ENCODE peak calls at places on chromosome 18, in seven cellular contexts. K is esophagus squamous epithelium, X is mammary epithelial cell, A is heart left ventricle, W is neural progenitor cell, L is body of pancreas, M is endothelial cell of umbilical vein. J is an unnamed sample.
A peak's percentile ranks its signal among the peaks of the same experiment; 100 is the strongest.

GRCh38 chr18:47191956-47192355 is 15.8 kb upstream of the IER3IP1 start:
- DNase-seq in K (no peak), X (peak; percentile 59), A (no peak), W (no peak), L (no peak), M (peak; percentile 35), J (no peak)

GRCh38 chr18:64260810-64261209 is 111.9 kb upstream of the LINC00305 start:
- DNase-seq in K (no peak), X (no peak), A (no peak), W (no peak), L (no peak), M (no peak), J (no peak)

GRCh38 chr18:75530548-75531211 is 103.2 kb upstream of the SMIM21 start:
- DNase-seq in K (no peak), X (no peak), A (peak; percentile 76), W (no peak), L (no peak), M (no peak), J (no peak)

GRCh38 chr18:65091737-65092329 is 659.0 kb upstream of the CDH7 start:
- DNase-seq in K (no peak), X (no peak), A (no peak), W (peak; percentile 74), L (peak; percentile 11), M (no peak), J (no peak)

GRCh38 chr18:67813380-67814028 is 297.0 kb upstream of the DSEL start:
- DNase-seq in K (no peak), X (no peak), A (no peak), W (no peak), L (no peak), M (no peak), J (no peak)

GRCh38 chr18:49566217-49566616 is 4.4 kb downstream of the LIPG start:
- DNase-seq in K (no peak), X (no peak), A (no peak), W (no peak), L (no peak), M (no peak), J (no peak)

GRCh38 chr18:3816601-3817363 is 366.8 kb downstream of the TGIF1 start:
- DNase-seq in K (no peak), X (peak; percentile 92), A (no peak), W (no peak), L (no peak), M (peak; percentile 64), J (no peak)

GRCh38 chr18:39838831-39839230 is 2116.2 kb upstream of the PIK3C3 start:
- DNase-seq in K (no peak), X (no peak), A (no peak), W (no peak), L (no peak), M (no peak), J (no peak)

GRCh38 chr18:34624551-34624950 is 85.5 kb upstream of the DTNA start:
- DNase-seq in K (no peak), X (no peak), A (no peak), W (no peak), L (no peak), M (peak; percentile 66), J (no peak)

GRCh38 chr18:261398-262073 is 6.3 kb downstream of the THOC1 start:
- DNase-seq in K (no peak), X (no peak), A (no peak), W (no peak), L (no peak), M (no peak), J (no peak)

GRCh38 chr18:11885278-11885991 is 22.7 kb downstream of the MPPE1 start:
- DNase-seq in K (no peak), X (no peak), A (no peak), W (no peak), L (no peak), M (no peak), J (no peak)

GRCh38 chr18:70450658-70451253 is 161.9 kb downstream of the SOCS6 start:
- DNase-seq in K (no peak), X (no peak), A (no peak), W (no peak), L (no peak), M (no peak), J (no peak)

GRCh38 chr18:22683196-22683676 is 249.9 kb upstream of the RBBP8 start:
- DNase-seq in K (no peak), X (peak; percentile 13), A (peak; percentile 60), W (no peak), L (peak; percentile 82), M (peak; percentile 58), J (no peak)

DNA sequence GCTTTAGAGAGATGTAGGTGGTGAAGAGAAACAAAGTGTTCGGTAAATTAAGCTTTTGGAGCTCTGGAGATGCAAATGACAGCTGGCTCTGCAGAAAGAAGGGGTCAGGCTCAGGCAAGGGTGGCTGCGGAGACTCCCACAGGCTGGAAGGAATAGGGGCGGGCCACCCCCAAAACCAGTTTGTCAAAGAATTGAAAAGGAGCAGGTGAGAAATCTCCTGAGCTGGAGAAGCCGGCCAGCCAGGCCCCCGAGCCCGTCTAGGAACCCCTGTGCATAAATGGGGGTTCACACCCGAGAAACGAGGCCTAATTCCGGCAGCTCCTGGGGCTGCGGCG is 528 bp downstream of the TXNL1 start:
- DNase-seq in K (no peak), X (peak; percentile 26), A (no peak), W (peak; percentile 30), L (peak; percentile 21), M (no peak), J (no peak)
- TF ChIP-seq CTCF in K (no peak), X (no peak), A (no peak), W (no peak), L (no peak), M (no peak), J (no peak)

GRCh38 chr18:57771183-57771582 is 31.9 kb downstream of the ATP8B1 start:
- DNase-seq in K (no peak), X (peak; percentile 69), A (no peak), W (no peak), L (no peak), M (peak; percentile 72), J (no peak)
- H3K27ac ChIP-seq in K (peak overlapping the region; percentile 91), X (peak overlapping the region; percentile 44), A (no peak overlapping the region), W (no peak overlapping the region), L (no peak overlapping the region), M (peak overlapping the region; percentile 27), J (no peak overlapping the region)

GRCh38 chr18:63158012-63158631 is 161.4 kb downstream of the BCL2 start:
- DNase-seq in K (no peak), X (no peak), A (no peak), W (no peak), L (no peak), M (no peak), J (no peak)
- H3K4me1 ChIP-seq in K (peaks cover 29% of the 10 kb centered on the region), X (peaks cover 14% of the 10 kb centered on the region), A (peaks cover 38% of the 10 kb centered on the region), W (no peaks in the 10 kb centered on the region), L (peaks cover 32% of the 10 kb centered on the region), M (peaks cover 4% of the 10 kb centered on the region), J (peaks cover 99% of the 10 kb centered on the region)

GRCh38 chr18:73087291-73087977 is 219.6 kb upstream of the NETO1 start:
- DNase-seq in K (no peak), X (no peak), A (no peak), W (no peak), L (no peak), M (no peak), J (no peak)

GRCh38 chr18:73093687-73094250 is 226.0 kb upstream of the NETO1 start:
- DNase-seq in K (no peak), X (peak; percentile 64), A (no peak), W (no peak), L (no peak), M (no peak), J (no peak)

DNA sequence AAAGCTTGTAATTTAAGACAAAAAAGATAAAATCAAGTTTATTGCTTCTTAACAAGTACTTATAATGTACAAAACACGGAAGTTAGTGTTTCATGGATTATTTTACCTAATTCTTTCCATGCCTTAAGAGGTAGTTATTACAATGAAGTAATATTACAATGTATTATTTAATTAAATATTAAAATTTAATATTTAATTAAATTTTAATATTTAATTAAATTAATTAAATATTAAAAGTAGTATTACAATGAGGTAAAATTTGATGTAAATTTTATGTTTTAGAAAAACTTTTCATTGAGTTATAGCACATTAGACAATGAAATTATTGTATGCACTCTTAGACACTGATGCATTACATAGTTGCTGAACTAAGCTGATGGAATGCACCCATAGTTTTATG is 220.7 kb upstream of the NETO1 start:
- DNase-seq in K (no peak), X (no peak), A (no peak), W (no peak), L (no peak), M (no peak), J (no peak)
- TF ChIP-seq CTCF in K (no peak), X (no peak), A (no peak), W (no peak), L (no peak), M (no peak), J (no peak)